ENCODE peak calls at places on chromosomes 3 and 15, in seven cellular contexts. One of them, this sample, is unnamed.

GRCh38 chr3:17052348-17052747 is 167.6 kb downstream of the PLCL2 start:
- DNase-seq in tibial artery: no peak
- DNase-seq in SK-N-SH: no peak
- DNase-seq in AG09319: no peak
- DNase-seq in body of pancreas: no peak
- DNase-seq in right atrium auricular region: no peak
- DNase-seq in CD8-positive, alpha-beta T cell: no peak
- DNase-seq in this sample: no peak

GRCh38 chr3:194587438-194587931 is 45.7 kb downstream of the TMEM44 start:
- DNase-seq in tibial artery: peak
- DNase-seq in SK-N-SH: no peak
- DNase-seq in AG09319: no peak
- DNase-seq in body of pancreas: no peak
- DNase-seq in right atrium auricular region: peak
- DNase-seq in CD8-positive, alpha-beta T cell: no peak
- DNase-seq in this sample: no peak

GRCh38 chr3:102451556-102451955 is 16.7 kb downstream of the ZPLD1 start:
- DNase-seq in tibial artery: no peak
- DNase-seq in SK-N-SH: no peak
- DNase-seq in AG09319: no peak
- DNase-seq in body of pancreas: no peak
- DNase-seq in right atrium auricular region: no peak
- DNase-seq in CD8-positive, alpha-beta T cell: no peak
- DNase-seq in this sample: no peak

GRCh38 chr15:44813231-44813630 is 76.9 kb downstream of the TRIM69 start:
- DNase-seq in tibial artery: no peak
- DNase-seq in SK-N-SH: no peak
- DNase-seq in AG09319: no peak
- DNase-seq in body of pancreas: peak
- DNase-seq in right atrium auricular region: no peak
- DNase-seq in CD8-positive, alpha-beta T cell: no peak
- DNase-seq in this sample: no peak

GRCh38 chr3:101521251-101521701 is 8.3 kb upstream of the SENP7 start:
- DNase-seq in tibial artery: no peak
- DNase-seq in SK-N-SH: no peak
- DNase-seq in AG09319: no peak
- DNase-seq in body of pancreas: no peak
- DNase-seq in right atrium auricular region: no peak
- DNase-seq in CD8-positive, alpha-beta T cell: peak
- DNase-seq in this sample: no peak

GRCh38 chr15:29018406-29018805 is 132.6 kb downstream of the APBA2 start:
- DNase-seq in tibial artery: no peak
- DNase-seq in SK-N-SH: no peak
- DNase-seq in AG09319: no peak
- DNase-seq in body of pancreas: peak
- DNase-seq in right atrium auricular region: no peak
- DNase-seq in CD8-positive, alpha-beta T cell: no peak
- DNase-seq in this sample: no peak

GRCh38 chr15:96181873-96182301 is 148.6 kb upstream of the NR2F2 start:
- DNase-seq in tibial artery: peak
- DNase-seq in SK-N-SH: no peak
- DNase-seq in AG09319: peak
- DNase-seq in body of pancreas: peak
- DNase-seq in right atrium auricular region: peak
- DNase-seq in CD8-positive, alpha-beta T cell: no peak
- DNase-seq in this sample: no peak

GRCh38 chr3:134797080-134797801 is 2.2 kb downstream of the EPHB1 start:
- DNase-seq in tibial artery: no peak
- DNase-seq in SK-N-SH: peak
- DNase-seq in AG09319: no peak
- DNase-seq in body of pancreas: no peak
- DNase-seq in right atrium auricular region: no peak
- DNase-seq in CD8-positive, alpha-beta T cell: no peak
- DNase-seq in this sample: no peak

GRCh38 chr3:41234823-41235722 is 35.8 kb downstream of the CTNNB1 start:
- DNase-seq in tibial artery: no peak
- DNase-seq in SK-N-SH: no peak
- DNase-seq in AG09319: no peak
- DNase-seq in body of pancreas: no peak
- DNase-seq in right atrium auricular region: no peak
- DNase-seq in CD8-positive, alpha-beta T cell: no peak
- DNase-seq in this sample: no peak

GRCh38 chr3:49638445-49638844 is 35.7 kb upstream of the APEH start:
- DNase-seq in tibial artery: peak
- DNase-seq in SK-N-SH: no peak
- DNase-seq in AG09319: no peak
- DNase-seq in body of pancreas: no peak
- DNase-seq in right atrium auricular region: no peak
- DNase-seq in CD8-positive, alpha-beta T cell: no peak
- DNase-seq in this sample: no peak

GRCh38 chr15:96245252-96245651 is 85.2 kb upstream of the NR2F2 start:
- DNase-seq in tibial artery: no peak
- DNase-seq in SK-N-SH: no peak
- DNase-seq in AG09319: no peak
- DNase-seq in body of pancreas: no peak
- DNase-seq in right atrium auricular region: no peak
- DNase-seq in CD8-positive, alpha-beta T cell: no peak
- DNase-seq in this sample: no peak

GRCh38 chr15:79380755-79381499 is 51.2 kb upstream of the MINAR1 start:
- DNase-seq in tibial artery: peak
- DNase-seq in SK-N-SH: peak
- DNase-seq in AG09319: peak
- DNase-seq in body of pancreas: peak
- DNase-seq in right atrium auricular region: peak
- DNase-seq in CD8-positive, alpha-beta T cell: peak
- DNase-seq in this sample: peak

DNA sequence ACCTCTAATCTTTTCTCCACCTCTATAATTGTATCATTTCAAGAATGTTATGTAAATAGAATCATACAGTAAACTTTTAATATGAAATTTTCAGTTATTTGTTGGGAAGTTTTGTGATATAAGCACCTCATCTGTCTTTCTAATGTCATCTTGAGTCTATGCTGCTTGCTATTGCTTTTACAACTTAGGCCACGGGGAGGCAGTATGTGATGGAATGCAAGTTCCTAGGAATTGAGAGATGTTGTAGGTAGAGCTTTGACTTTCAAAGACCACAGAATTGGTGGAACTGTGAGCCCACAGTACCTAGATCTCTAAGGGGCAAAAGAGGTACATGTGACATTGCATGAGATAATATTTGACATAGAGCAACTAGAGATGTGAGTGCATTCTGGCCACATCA is 328.3 kb downstream of the MFSD1 start:
- DNase-seq in tibial artery: no peak
- DNase-seq in SK-N-SH: no peak
- DNase-seq in AG09319: no peak
- DNase-seq in body of pancreas: peak
- DNase-seq in right atrium auricular region: no peak
- DNase-seq in CD8-positive, alpha-beta T cell: no peak
- DNase-seq in this sample: no peak
- TF ChIP-seq CTCF in tibial artery: no peak
- TF ChIP-seq CTCF in SK-N-SH: peak
- TF ChIP-seq CTCF in AG09319: peak
- TF ChIP-seq CTCF in body of pancreas: peak
- TF ChIP-seq CTCF in right atrium auricular region: no peak
- TF ChIP-seq CTCF in CD8-positive, alpha-beta T cell: no peak
- TF ChIP-seq CTCF in this sample: no peak

DNA sequence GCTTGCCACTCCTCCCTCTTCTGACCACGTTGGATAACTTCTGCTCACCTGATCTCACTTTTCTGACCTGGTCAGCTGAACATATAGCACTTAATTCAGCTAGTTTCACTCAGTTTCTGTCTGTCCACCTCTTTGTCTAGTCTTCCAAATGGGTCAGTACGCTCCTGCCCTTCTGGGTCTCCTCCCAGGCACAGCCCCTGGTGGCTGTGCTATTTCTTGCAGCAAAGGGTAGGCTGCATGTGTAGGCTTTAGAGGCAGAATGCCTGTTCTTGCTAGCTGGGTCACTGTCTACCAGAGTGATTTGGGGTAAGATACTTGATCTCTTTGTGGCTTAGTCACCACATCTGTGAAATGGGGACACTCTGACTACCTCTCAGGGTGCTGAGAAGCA is 2.4 kb upstream of the RBP1 start:
- DNase-seq in tibial artery: no peak
- DNase-seq in SK-N-SH: no peak
- DNase-seq in AG09319: no peak
- DNase-seq in body of pancreas: no peak
- DNase-seq in right atrium auricular region: no peak
- DNase-seq in CD8-positive, alpha-beta T cell: no peak
- DNase-seq in this sample: no peak
- TF ChIP-seq CTCF in tibial artery: no peak
- TF ChIP-seq CTCF in SK-N-SH: no peak
- TF ChIP-seq CTCF in AG09319: no peak
- TF ChIP-seq CTCF in body of pancreas: peak
- TF ChIP-seq CTCF in right atrium auricular region: no peak
- TF ChIP-seq CTCF in CD8-positive, alpha-beta T cell: no peak
- TF ChIP-seq CTCF in this sample: no peak

DNA sequence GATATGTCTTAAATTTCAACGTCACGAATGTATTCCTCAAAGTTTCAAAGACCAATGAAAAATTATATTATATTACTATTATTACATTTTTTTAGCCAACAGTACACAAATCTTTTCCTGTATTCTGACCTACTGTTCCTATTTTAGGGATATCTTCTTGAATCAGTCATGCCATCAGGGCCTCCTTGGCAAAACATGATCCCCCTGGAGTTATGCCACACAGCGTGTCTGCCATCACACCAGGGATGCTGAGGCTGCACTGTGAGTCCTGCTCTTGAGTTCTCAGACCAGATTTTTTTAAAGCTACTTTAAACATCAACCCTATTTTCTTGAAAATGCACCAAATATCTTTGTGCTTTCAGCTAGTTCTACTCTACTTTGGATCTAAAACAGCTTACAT is 425.9 kb upstream of the ZNF385D start:
- DNase-seq in tibial artery: no peak
- DNase-seq in SK-N-SH: no peak
- DNase-seq in AG09319: no peak
- DNase-seq in body of pancreas: no peak
- DNase-seq in right atrium auricular region: no peak
- DNase-seq in CD8-positive, alpha-beta T cell: no peak
- DNase-seq in this sample: no peak
- TF ChIP-seq CTCF in tibial artery: no peak
- TF ChIP-seq CTCF in SK-N-SH: no peak
- TF ChIP-seq CTCF in AG09319: no peak
- TF ChIP-seq CTCF in body of pancreas: no peak
- TF ChIP-seq CTCF in right atrium auricular region: no peak
- TF ChIP-seq CTCF in CD8-positive, alpha-beta T cell: no peak
- TF ChIP-seq CTCF in this sample: no peak

GRCh38 chr15:64521201-64521600 is 60.8 kb downstream of the ZNF609 start:
- DNase-seq in tibial artery: no peak
- DNase-seq in SK-N-SH: no peak
- DNase-seq in AG09319: no peak
- DNase-seq in body of pancreas: peak
- DNase-seq in right atrium auricular region: no peak
- DNase-seq in CD8-positive, alpha-beta T cell: no peak
- DNase-seq in this sample: no peak

GRCh38 chr15:64521726-64522164 is 61.4 kb downstream of the ZNF609 start:
- DNase-seq in tibial artery: no peak
- DNase-seq in SK-N-SH: peak
- DNase-seq in AG09319: peak
- DNase-seq in body of pancreas: peak
- DNase-seq in right atrium auricular region: peak
- DNase-seq in CD8-positive, alpha-beta T cell: no peak
- DNase-seq in this sample: no peak

GRCh38 chr15:64523240-64523639 is 62.9 kb downstream of the ZNF609 start:
- DNase-seq in tibial artery: no peak
- DNase-seq in SK-N-SH: no peak
- DNase-seq in AG09319: no peak
- DNase-seq in body of pancreas: no peak
- DNase-seq in right atrium auricular region: no peak
- DNase-seq in CD8-positive, alpha-beta T cell: no peak
- DNase-seq in this sample: no peak

GRCh38 chr15:64522226-64522823 is 61.9 kb downstream of the ZNF609 start:
- DNase-seq in tibial artery: no peak
- DNase-seq in SK-N-SH: no peak
- DNase-seq in AG09319: no peak
- DNase-seq in body of pancreas: no peak
- DNase-seq in right atrium auricular region: no peak
- DNase-seq in CD8-positive, alpha-beta T cell: no peak
- DNase-seq in this sample: no peak

GRCh38 chr15:64519897-64520296 is 59.5 kb downstream of the ZNF609 start:
- DNase-seq in tibial artery: no peak
- DNase-seq in SK-N-SH: no peak
- DNase-seq in AG09319: no peak
- DNase-seq in body of pancreas: no peak
- DNase-seq in right atrium auricular region: no peak
- DNase-seq in CD8-positive, alpha-beta T cell: no peak
- DNase-seq in this sample: no peak
- TF ChIP-seq CTCF in tibial artery: no peak
- TF ChIP-seq CTCF in SK-N-SH: peak
- TF ChIP-seq CTCF in AG09319: no peak
- TF ChIP-seq CTCF in body of pancreas: no peak
- TF ChIP-seq CTCF in right atrium auricular region: no peak
- TF ChIP-seq CTCF in CD8-positive, alpha-beta T cell: no peak
- TF ChIP-seq CTCF in this sample: no peak

GRCh38 chr3:61532739-61533500 is 28.5 kb upstream of the PTPRG start:
- DNase-seq in tibial artery: no peak
- DNase-seq in SK-N-SH: no peak
- DNase-seq in AG09319: no peak
- DNase-seq in body of pancreas: no peak
- DNase-seq in right atrium auricular region: no peak
- DNase-seq in CD8-positive, alpha-beta T cell: no peak
- DNase-seq in this sample: no peak

GRCh38 chr3:61526307-61526706 is 35.1 kb upstream of the PTPRG start:
- DNase-seq in tibial artery: no peak
- DNase-seq in SK-N-SH: no peak
- DNase-seq in AG09319: no peak
- DNase-seq in body of pancreas: no peak
- DNase-seq in right atrium auricular region: no peak
- DNase-seq in CD8-positive, alpha-beta T cell: no peak
- DNase-seq in this sample: no peak

GRCh38 chr3:61531528-61531927 is 29.8 kb upstream of the PTPRG start:
- DNase-seq in tibial artery: no peak
- DNase-seq in SK-N-SH: no peak
- DNase-seq in AG09319: no peak
- DNase-seq in body of pancreas: no peak
- DNase-seq in right atrium auricular region: no peak
- DNase-seq in CD8-positive, alpha-beta T cell: no peak
- DNase-seq in this sample: no peak

GRCh38 chr3:61527011-61527410 is 34.4 kb upstream of the PTPRG start:
- DNase-seq in tibial artery: no peak
- DNase-seq in SK-N-SH: no peak
- DNase-seq in AG09319: no peak
- DNase-seq in body of pancreas: no peak
- DNase-seq in right atrium auricular region: no peak
- DNase-seq in CD8-positive, alpha-beta T cell: no peak
- DNase-seq in this sample: no peak

GRCh38 chr3:61530355-61530754 is 31.0 kb upstream of the PTPRG start:
- DNase-seq in tibial artery: no peak
- DNase-seq in SK-N-SH: peak
- DNase-seq in AG09319: no peak
- DNase-seq in body of pancreas: peak
- DNase-seq in right atrium auricular region: no peak
- DNase-seq in CD8-positive, alpha-beta T cell: no peak
- DNase-seq in this sample: no peak
- TF ChIP-seq CTCF in tibial artery: peak
- TF ChIP-seq CTCF in SK-N-SH: peak
- TF ChIP-seq CTCF in AG09319: peak
- TF ChIP-seq CTCF in body of pancreas: peak
- TF ChIP-seq CTCF in right atrium auricular region: peak
- TF ChIP-seq CTCF in CD8-positive, alpha-beta T cell: no peak
- TF ChIP-seq CTCF in this sample: no peak

This sample was measured in activated B cell treated with CpG ODN at 0.5 μM for 24 hours.